ENCODE peak calls at places on chromosomes 3 and 15, in seven cellular contexts. W, B, D, M, J, K and Z are unnamed samples.

GRCh38 chr3:143170676-143171075 is 51.1 kb downstream of the CHST2 start:
- DNase-seq in W (no peak), M (no peak), J (no peak), K (no peak), D (no peak), B (no peak), Z (no peak)

GRCh38 chr15:36632196-36632595 is 52.8 kb downstream of the CDIN1 start:
- DNase-seq in K (no peak), M (no peak), D (no peak), B (no peak), J (peak), W (no peak), Z (peak)

GRCh38 chr3:127288921-127289645 is 1.2 kb upstream of the PRR20G start:
- DNase-seq in B (no peak), K (no peak), J (no peak), D (no peak), M (no peak), W (no peak), Z (no peak)

GRCh38 chr15:90840954-90841353 is 27.4 kb upstream of the FURIN start:
- DNase-seq in K (no peak), B (no peak), J (no peak), D (no peak), W (no peak), M (no peak), Z (no peak)

GRCh38 chr3:101878589-101878988 is 29.3 kb downstream of the NFKBIZ start:
- DNase-seq in J (no peak), D (peak), K (no peak), W (no peak), M (no peak), B (no peak), Z (no peak)

GRCh38 chr3:185971579-185971978 is 33.8 kb upstream of the TRA2B start:
- DNase-seq in D (no peak), W (no peak), M (no peak), J (no peak), K (no peak), B (no peak), Z (no peak)

GRCh38 chr15:95520511-95520910 is 810.0 kb upstream of the NR2F2 start:
- DNase-seq in B (no peak), K (no peak), D (no peak), J (peak), W (no peak), M (no peak), Z (no peak)

GRCh38 chr3:192812736-192813383 is 85.5 kb upstream of the FGF12 start:
- DNase-seq in W (no peak), B (no peak), D (peak), J (peak), K (no peak), M (peak), Z (peak)

GRCh38 chr3:146269271-146269670 is 18.4 kb upstream of the PLSCR4 start:
- DNase-seq in K (no peak), B (no peak), D (no peak), M (no peak), J (no peak), W (no peak), Z (no peak)

GRCh38 chr3:53624467-53624866 is 130.1 kb downstream of the CACNA1D start:
- DNase-seq in M (no peak), J (no peak), W (no peak), K (no peak), D (no peak), B (no peak), Z (no peak)

GRCh38 chr3:51637941-51638471 is 33.0 kb upstream of the TEX264 start:
- DNase-seq in J (peak), K (no peak), B (no peak), W (no peak), M (peak), D (peak), Z (peak)

GRCh38 chr3:188533612-188534357 is 379.8 kb downstream of the LPP start:
- DNase-seq in K (no peak), W (no peak), J (peak), B (no peak), D (no peak), M (no peak), Z (no peak)

GRCh38 chr15:96166223-96167200 is 164.0 kb upstream of the NR2F2 start:
- DNase-seq in B (no peak), K (no peak), M (no peak), D (no peak), J (no peak), W (no peak), Z (no peak)

GRCh38 chr15:78540955-78541743 is 905 bp downstream of the PSMA4 start:
- DNase-seq in M (peak), W (no peak), B (no peak), K (no peak), D (no peak), J (peak), Z (no peak)

GRCh38 chr3:30232142-30232541 is 374.3 kb upstream of the TGFBR2 start:
- DNase-seq in K (no peak), B (no peak), M (no peak), D (no peak), J (no peak), W (no peak), Z (peak)

GRCh38 chr3:42822828-42823227 is 13.6 kb downstream of the ACKR2 start:
- DNase-seq in D (no peak), M (no peak), J (no peak), W (no peak), B (no peak), K (no peak), Z (no peak)

GRCh38 chr3:64801856-64802255 is 114.1 kb upstream of the ADAMTS9 start:
- DNase-seq in D (no peak), W (no peak), M (no peak), B (no peak), K (no peak), J (no peak), Z (no peak)

GRCh38 chr3:190120161-190121060 is at the start of gene P3H2:
- DNase-seq in D (peak), J (peak), M (peak), W (no peak), B (peak), K (peak), Z (no peak)

GRCh38 chr3:34444137-34444536 is 645.7 kb downstream of the PDCD6IP start:
- DNase-seq in W (no peak), K (no peak), M (no peak), J (no peak), D (no peak), B (no peak), Z (no peak)

GRCh38 chr3:30273304-30274072 is 332.9 kb upstream of the TGFBR2 start:
- DNase-seq in K (no peak), J (no peak), B (no peak), W (no peak), D (no peak), M (no peak), Z (no peak)

GRCh38 chr3:110859993-110860392 is 211.6 kb upstream of the NECTIN3 start:
- DNase-seq in J (no peak), W (no peak), B (no peak), D (no peak), K (no peak), M (no peak), Z (no peak)

GRCh38 chr3:147397155-147397888 is 9.0 kb downstream of the ZIC4 start:
- DNase-seq in D (no peak), W (no peak), B (no peak), J (no peak), M (peak), K (no peak), Z (peak)

GRCh38 chr3:66442254-66443249 is 58.3 kb downstream of the LRIG1 start:
- DNase-seq in K (no peak), W (no peak), D (peak), M (peak), B (peak), J (peak), Z (no peak)

GRCh38 chr3:64935995-64936394 is 248.2 kb upstream of the ADAMTS9 start:
- DNase-seq in M (no peak), D (no peak), B (no peak), K (no peak), W (no peak), J (no peak), Z (no peak)

GRCh38 chr15:39171944-39172368 is 408.9 kb upstream of the THBS1 start:
- DNase-seq in B (peak), D (peak), W (no peak), K (peak), M (peak), J (peak), Z (peak)

GRCh38 chr15:40456738-40457137 is 14.0 kb upstream of the CHST14 start:
- DNase-seq in J (no peak), W (no peak), K (no peak), M (no peak), D (no peak), B (no peak), Z (no peak)

GRCh38 chr15:31173790-31174450 is 72.4 kb upstream of the TRPM1 start:
- DNase-seq in B (no peak), D (no peak), W (no peak), J (no peak), M (no peak), K (no peak), Z (no peak)

GRCh38 chr15:51678081-51678480 is 3.2 kb upstream of the SCG3 start:
- DNase-seq in K (no peak), D (no peak), M (no peak), W (no peak), J (no peak), B (no peak), Z (no peak)

GRCh38 chr15:88383354-88383753 is 83.8 kb downstream of the MRPL46 start:
- DNase-seq in J (no peak), M (no peak), D (no peak), K (no peak), B (no peak), W (no peak), Z (no peak)

GRCh38 chr3:23706116-23706515 is 99.6 kb upstream of the UBE2E1 start:
- DNase-seq in D (no peak), J (no peak), B (no peak), W (no peak), K (no peak), M (no peak), Z (no peak)

GRCh38 chr3:16993227-16993626 is 108.5 kb downstream of the PLCL2 start:
- DNase-seq in D (no peak), M (no peak), J (no peak), W (no peak), B (no peak), K (no peak), Z (no peak)

GRCh38 chr15:46409879-46410278 is 775.0 kb downstream of the SQOR start:
- DNase-seq in K (no peak), B (peak), J (no peak), M (no peak), W (no peak), D (peak), Z (no peak)